ENCODE peak calls at places on chromosome 15, in nine cellular contexts. R is K562, A is AG09309, D is osteocyte, T is HL-60, F is astrocyte of the spinal cord, J is bronchial epithelial cell, S is BJ, M is upper lobe of right lung. K is an unnamed sample.

GRCh38 chr15:31387483-31388118 is 61.0 kb downstream of the KLF13 start:
- DNase-seq in R (no peak), A (peak), D (peak), T (no peak), F (peak), J (no peak), S (peak), M (no peak), K (no peak)

GRCh38 chr15:34154725-34155204 is 52.9 kb downstream of the PGBD4 start:
- DNase-seq in R (no peak), A (no peak), D (no peak), T (no peak), F (peak), J (peak), S (no peak), M (no peak), K (no peak)

GRCh38 chr15:63985221-63986184 is 60.8 kb downstream of the DAPK2 start:
- DNase-seq in R (no peak), A (no peak), D (no peak), T (peak), F (no peak), J (no peak), S (no peak), M (peak), K (no peak)

GRCh38 chr15:31439328-31439727 is 112.7 kb downstream of the KLF13 start:
- DNase-seq in R (peak), A (no peak), D (peak), T (peak), F (no peak), J (no peak), S (no peak), M (no peak), K (no peak)

GRCh38 chr15:89781891-89782618 is 5.9 kb downstream of the MESP2 start:
- DNase-seq in R (no peak), A (peak), D (no peak), T (no peak), F (peak), J (peak), S (no peak), M (no peak), K (no peak)

GRCh38 chr15:65929573-65929972 is 60.3 kb downstream of the RAB11A start:
- DNase-seq in R (no peak), A (no peak), D (no peak), T (no peak), F (no peak), J (no peak), S (no peak), M (no peak), K (no peak)

GRCh38 chr15:100893964-100894295 is 14.3 kb downstream of the ALDH1A3 start:
- DNase-seq in R (no peak), A (no peak), D (no peak), T (no peak), F (no peak), J (no peak), S (no peak), M (no peak), K (no peak)

GRCh38 chr15:100048736-100049135 is 293.0 kb downstream of the ADAMTS17 start:
- DNase-seq in R (no peak), A (no peak), D (peak), T (no peak), F (no peak), J (no peak), S (no peak), M (no peak), K (no peak)

GRCh38 chr15:31870336-31871158 is 159.8 kb upstream of the CHRNA7 start:
- DNase-seq in R (peak), A (peak), D (peak), T (peak), F (peak), J (peak), S (no peak), M (peak), K (peak)

GRCh38 chr15:101194246-101195138 is 57.4 kb downstream of the CHSY1 start:
- DNase-seq in R (no peak), A (no peak), D (no peak), T (no peak), F (no peak), J (no peak), S (no peak), M (no peak), K (no peak)

GRCh38 chr15:43241100-43241499 is 20.3 kb upstream of the EPB42 start:
- DNase-seq in R (no peak), A (peak), D (no peak), T (no peak), F (peak), J (no peak), S (no peak), M (no peak), K (no peak)

GRCh38 chr15:67782592-67782991 is 42.7 kb upstream of the SKOR1 start:
- DNase-seq in R (no peak), A (no peak), D (no peak), T (peak), F (no peak), J (no peak), S (no peak), M (no peak), K (no peak)

GRCh38 chr15:71743861-71744382 is 66.4 kb upstream of the NR2E3 start:
- DNase-seq in R (peak), A (no peak), D (peak), T (peak), F (peak), J (peak), S (no peak), M (no peak), K (no peak)

GRCh38 chr15:90414408-90415028 is 26.5 kb downstream of the IQGAP1 start:
- DNase-seq in R (no peak), A (no peak), D (no peak), T (no peak), F (peak), J (peak), S (peak), M (no peak), K (no peak)

GRCh38 chr15:80070840-80071239 is 11.4 kb downstream of the ZFAND6 start:
- DNase-seq in R (no peak), A (no peak), D (no peak), T (peak), F (peak), J (no peak), S (no peak), M (no peak), K (no peak)

GRCh38 chr15:48757661-48758060 is 53.2 kb downstream of the CEP152 start:
- DNase-seq in R (no peak), A (no peak), D (no peak), T (no peak), F (no peak), J (no peak), S (no peak), M (no peak), K (no peak)

GRCh38 chr15:60212536-60212935 is 185.2 kb downstream of the ANXA2 start:
- DNase-seq in R (no peak), A (no peak), D (no peak), T (no peak), F (peak), J (peak), S (peak), M (no peak), K (no peak)

GRCh38 chr15:60426870-60427528 is 29.2 kb upstream of the ANXA2 start:
- DNase-seq in R (no peak), A (peak), D (no peak), T (no peak), F (peak), J (peak), S (peak), M (no peak), K (no peak)

GRCh38 chr15:66855039-66855438 is 153.0 kb downstream of the SMAD6 start:
- DNase-seq in R (no peak), A (no peak), D (no peak), T (no peak), F (no peak), J (no peak), S (no peak), M (no peak), K (no peak)

GRCh38 chr15:70906842-70907241 is 14.2 kb downstream of the LRRC49 start:
- DNase-seq in R (no peak), A (no peak), D (no peak), T (no peak), F (peak), J (no peak), S (no peak), M (no peak), K (no peak)

GRCh38 chr15:75149911-75150709 is 51.6 kb upstream of the C15orf39 start:
- DNase-seq in R (peak), A (peak), D (no peak), T (no peak), F (peak), J (peak), S (peak), M (no peak), K (no peak)

GRCh38 chr15:71278989-71279756 is 163.9 kb downstream of the THSD4 start:
- DNase-seq in R (no peak), A (peak), D (no peak), T (peak), F (peak), J (peak), S (peak), M (no peak), K (no peak)

GRCh38 chr15:99121691-99122410 is 17.0 kb downstream of the SYNM start:
- DNase-seq in R (no peak), A (no peak), D (no peak), T (no peak), F (no peak), J (no peak), S (no peak), M (no peak), K (no peak)

GRCh38 chr15:70259640-70260066 is 161.9 kb upstream of the TLE3 start:
- DNase-seq in R (peak), A (no peak), D (no peak), T (peak), F (no peak), J (no peak), S (no peak), M (no peak), K (no peak)

GRCh38 chr15:85331666-85332261 is 48.6 kb upstream of the AKAP13 start:
- DNase-seq in R (no peak), A (no peak), D (peak), T (no peak), F (no peak), J (no peak), S (no peak), M (no peak), K (no peak)

GRCh38 chr15:60442031-60442665 is 36.8 kb downstream of the ICE2 start:
- DNase-seq in R (no peak), A (no peak), D (no peak), T (no peak), F (no peak), J (no peak), S (no peak), M (no peak), K (no peak)

GRCh38 chr15:66803182-66803729 is 101.2 kb downstream of the SMAD6 start:
- DNase-seq in R (peak), A (peak), D (peak), T (no peak), F (peak), J (peak), S (peak), M (peak), K (no peak)

GRCh38 chr15:76335851-76336253 is 721 bp upstream of the ISL2 start:
- DNase-seq in R (peak), A (no peak), D (peak), T (peak), F (no peak), J (no peak), S (no peak), M (no peak), K (no peak)

GRCh38 chr15:59313703-59314332 is 58.9 kb downstream of the MYO1E start:
- DNase-seq in R (no peak), A (no peak), D (no peak), T (no peak), F (peak), J (peak), S (no peak), M (peak), K (no peak)

GRCh38 chr15:32861741-32862140 is 143.9 kb downstream of the GREM1 start:
- DNase-seq in R (no peak), A (peak), D (peak), T (no peak), F (peak), J (no peak), S (peak), M (peak), K (no peak)

GRCh38 chr15:96657096-96657495 is 326.6 kb downstream of the NR2F2 start:
- DNase-seq in R (no peak), A (no peak), D (no peak), T (no peak), F (no peak), J (no peak), S (no peak), M (no peak), K (no peak)

GRCh38 chr15:95664435-95664834 is 666.1 kb upstream of the NR2F2 start:
- DNase-seq in R (no peak), A (no peak), D (no peak), T (no peak), F (no peak), J (no peak), S (no peak), M (no peak), K (no peak)

GRCh38 chr15:55587321-55588069 is 650 bp downstream of the PYGO1 start:
- DNase-seq in R (peak), A (no peak), D (no peak), T (peak), F (peak), J (no peak), S (no peak), M (no peak), K (no peak)

GRCh38 chr15:35713733-35714132 is 167.8 kb upstream of the DPH6 start:
- DNase-seq in R (no peak), A (peak), D (no peak), T (no peak), F (peak), J (peak), S (no peak), M (no peak), K (no peak)

GRCh38 chr15:84888639-84889038 is 4.2 kb downstream of the SLC28A1 start:
- DNase-seq in R (no peak), A (no peak), D (no peak), T (no peak), F (no peak), J (no peak), S (no peak), M (peak), K (no peak)

GRCh38 chr15:30923429-30923828 is 19.7 kb downstream of the FAN1 start:
- DNase-seq in R (no peak), A (no peak), D (no peak), T (no peak), F (no peak), J (no peak), S (no peak), M (no peak), K (no peak)

GRCh38 chr15:100131321-100132224 is 210.2 kb downstream of the ADAMTS17 start:
- DNase-seq in R (peak), A (no peak), D (no peak), T (peak), F (peak), J (peak), S (no peak), M (no peak), K (no peak)

DNA sequence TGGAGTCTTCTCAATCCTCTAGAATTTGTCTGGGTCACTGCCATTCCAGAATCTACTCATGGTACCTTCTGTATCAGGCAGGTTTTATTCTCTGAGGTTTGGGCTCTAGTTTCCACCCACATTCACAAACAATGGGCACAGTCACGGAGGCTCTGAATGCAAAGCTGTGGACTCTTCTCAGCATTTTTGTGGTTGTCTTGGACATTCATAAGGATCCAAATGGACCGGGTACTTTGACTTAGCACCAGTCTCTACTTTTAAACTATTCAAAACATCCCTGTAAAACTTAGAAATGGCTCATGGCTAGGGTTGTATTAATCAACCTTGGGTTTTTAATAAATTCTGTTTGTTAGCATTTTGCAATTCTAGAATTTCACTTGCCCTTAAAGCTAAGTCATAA is 277.9 kb upstream of the THBS1 start:
- DNase-seq in R (no peak), A (no peak), D (no peak), T (no peak), F (no peak), J (no peak), S (no peak), M (no peak), K (no peak)
- TF ChIP-seq CTCF in R (no peak), A (no peak), D (no peak), T (no peak), F (no peak), J (no peak), S (no peak), M (no peak), K (no peak)

GRCh38 chr15:50116477-50116876 is 2.6 kb downstream of the ATP8B4 start:
- DNase-seq in R (peak), A (no peak), D (no peak), T (peak), F (peak), J (peak), S (no peak), M (no peak), K (no peak)

GRCh38 chr15:50123861-50124556 is 5.0 kb upstream of the ATP8B4 start:
- DNase-seq in R (no peak), A (no peak), D (no peak), T (no peak), F (no peak), J (no peak), S (no peak), M (no peak), K (no peak)

GRCh38 chr15:50117628-50118027 is 1.4 kb downstream of the ATP8B4 start:
- DNase-seq in R (no peak), A (no peak), D (no peak), T (no peak), F (no peak), J (no peak), S (no peak), M (no peak), K (no peak)

GRCh38 chr15:50114381-50114780 is 4.7 kb downstream of the ATP8B4 start:
- DNase-seq in R (no peak), A (no peak), D (no peak), T (peak), F (no peak), J (no peak), S (no peak), M (peak), K (no peak)

GRCh38 chr15:50119063-50119700 is at the start of gene ATP8B4:
- DNase-seq in R (no peak), A (no peak), D (no peak), T (peak), F (no peak), J (no peak), S (no peak), M (no peak), K (no peak)
- TF ChIP-seq CTCF in R (no peak), A (no peak), D (no peak), T (no peak), F (no peak), J (no peak), S (no peak), M (no peak), K (no peak)

GRCh38 chr15:40936234-40936708 is 7.1 kb downstream of the DLL4 start:
- DNase-seq in R (no peak), A (no peak), D (no peak), T (no peak), F (no peak), J (no peak), S (no peak), M (no peak), K (no peak)

GRCh38 chr15:40939909-40940801 is 11.0 kb downstream of the DLL4 start:
- DNase-seq in R (no peak), A (no peak), D (no peak), T (peak), F (no peak), J (no peak), S (no peak), M (no peak), K (no peak)

GRCh38 chr15:40936709-40937666 is 7.8 kb downstream of the DLL4 start:
- DNase-seq in R (no peak), A (no peak), D (no peak), T (no peak), F (peak), J (peak), S (no peak), M (no peak), K (no peak)

GRCh38 chr15:40938530-40938870 is 9.4 kb downstream of the DLL4 start:
- DNase-seq in R (no peak), A (no peak), D (no peak), T (no peak), F (no peak), J (no peak), S (no peak), M (no peak), K (no peak)

GRCh38 chr15:40937762-40938529 is 8.8 kb downstream of the DLL4 start:
- DNase-seq in R (no peak), A (no peak), D (no peak), T (no peak), F (no peak), J (peak), S (no peak), M (no peak), K (no peak)
- TF ChIP-seq CTCF in R (peak), A (peak), D (peak), T (no peak), F (peak), J (peak), S (peak), M (peak), K (no peak)

DNA sequence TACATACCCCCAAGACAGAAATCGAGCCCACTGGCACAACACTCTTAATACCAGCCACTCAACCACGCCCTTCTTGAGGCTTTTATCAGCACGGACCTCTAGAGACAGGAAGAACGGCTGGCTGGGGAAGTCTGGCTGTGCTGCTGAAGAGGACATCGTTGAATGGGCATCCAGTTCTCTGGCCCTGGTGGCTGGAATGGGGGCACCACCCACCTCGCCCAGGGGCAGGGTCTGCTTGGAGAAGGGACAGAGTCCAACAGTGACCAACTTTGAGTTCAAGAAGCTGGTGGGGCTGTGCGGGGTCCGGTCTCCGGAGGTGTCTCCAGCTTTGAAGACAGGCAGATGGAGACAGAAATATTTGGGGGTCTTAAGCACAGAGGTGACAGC is 77.5 kb downstream of the ATP10A start:
- DNase-seq in R (no peak), A (no peak), D (no peak), T (no peak), F (no peak), J (no peak), S (no peak), M (no peak), K (no peak)
- TF ChIP-seq CTCF in R (no peak), A (peak), D (no peak), T (no peak), F (no peak), J (no peak), S (peak), M (no peak), K (no peak)

DNA sequence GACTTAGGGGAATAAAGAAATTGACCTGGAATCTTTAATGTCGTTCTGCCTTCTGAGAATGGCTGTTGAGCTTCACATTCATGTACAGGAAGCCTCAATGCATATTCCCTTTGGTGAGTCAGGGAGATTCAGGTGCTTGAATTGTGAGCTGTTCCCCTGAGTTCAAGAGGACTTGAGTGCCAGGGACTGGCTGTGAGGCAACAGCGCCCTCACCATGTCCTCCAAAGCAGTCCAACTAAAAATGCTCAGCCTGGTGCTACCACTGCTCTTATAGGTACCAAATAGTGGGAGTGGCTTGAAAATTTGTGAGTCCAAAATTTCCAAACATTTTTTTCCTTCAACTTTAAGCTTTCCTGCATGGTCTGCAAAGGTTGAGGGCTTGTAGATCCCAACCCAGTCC is 54.1 kb downstream of the LEO1 start:
- DNase-seq in R (peak), A (no peak), D (peak), T (peak), F (peak), J (peak), S (no peak), M (peak), K (no peak)
- TF ChIP-seq CTCF in R (peak), A (peak), D (peak), T (no peak), F (peak), J (peak), S (peak), M (peak), K (no peak)

K was measured in natural killer cell.